ENCODE peak calls at places on chromosomes 6 and 20, in six cellular contexts. One of them, this sample, is unnamed.

GRCh38 chr6:56992703-56993102 is 37.8 kb downstream of the BEND6 start:
- DNase-seq in ELR: no peak
- DNase-seq in Kasumi-1: no peak
- DNase-seq in endothelial cell of umbilical vein: no peak
- DNase-seq in hepatocyte: no peak
- DNase-seq in amniotic stem cell: no peak
- DNase-seq in this sample: no peak

GRCh38 chr6:32641122-32641521 is 3.9 kb downstream of the HLA-DQA1 start:
- DNase-seq in hepatocyte: no peak
- DNase-seq in Kasumi-1: no peak
- DNase-seq in amniotic stem cell: no peak
- DNase-seq in ELR: no peak
- DNase-seq in endothelial cell of umbilical vein: no peak
- DNase-seq in this sample: no peak

GRCh38 chr20:23290761-23291574 is 59.6 kb upstream of the NXT1 start:
- DNase-seq in Kasumi-1: no peak
- DNase-seq in amniotic stem cell: no peak
- DNase-seq in endothelial cell of umbilical vein: no peak
- DNase-seq in hepatocyte: no peak
- DNase-seq in ELR: no peak
- DNase-seq in this sample: no peak

GRCh38 chr20:17557675-17558006 is 12.2 kb upstream of the DSTN start:
- DNase-seq in hepatocyte: peak
- DNase-seq in ELR: peak
- DNase-seq in amniotic stem cell: peak
- DNase-seq in Kasumi-1: no peak
- DNase-seq in endothelial cell of umbilical vein: peak
- DNase-seq in this sample: peak

GRCh38 chr6:41970436-41970846 is 28.8 kb upstream of the CCND3 start:
- DNase-seq in Kasumi-1: peak
- DNase-seq in amniotic stem cell: no peak
- DNase-seq in ELR: peak
- DNase-seq in endothelial cell of umbilical vein: peak
- DNase-seq in hepatocyte: no peak
- DNase-seq in this sample: peak

GRCh38 chr6:15907914-15908518 is 220.9 kb upstream of the MYLIP start:
- DNase-seq in endothelial cell of umbilical vein: no peak
- DNase-seq in amniotic stem cell: no peak
- DNase-seq in Kasumi-1: no peak
- DNase-seq in ELR: no peak
- DNase-seq in hepatocyte: peak
- DNase-seq in this sample: no peak

GRCh38 chr20:58755751-58756524 is 63.3 kb downstream of the NPEPL1 start:
- DNase-seq in amniotic stem cell: no peak
- DNase-seq in Kasumi-1: no peak
- DNase-seq in ELR: no peak
- DNase-seq in hepatocyte: no peak
- DNase-seq in endothelial cell of umbilical vein: no peak
- DNase-seq in this sample: no peak

GRCh38 chr6:39520411-39520810 is 197.9 kb upstream of the KCNK16 start:
- DNase-seq in Kasumi-1: no peak
- DNase-seq in hepatocyte: no peak
- DNase-seq in endothelial cell of umbilical vein: no peak
- DNase-seq in ELR: no peak
- DNase-seq in amniotic stem cell: no peak
- DNase-seq in this sample: no peak

GRCh38 chr6:11732036-11732545 is 46.5 kb downstream of the ADTRP start:
- DNase-seq in endothelial cell of umbilical vein: no peak
- DNase-seq in hepatocyte: no peak
- DNase-seq in Kasumi-1: peak
- DNase-seq in amniotic stem cell: no peak
- DNase-seq in ELR: no peak
- DNase-seq in this sample: peak

GRCh38 chr20:5796369-5797040 is 46.3 kb downstream of the SHLD1 start:
- DNase-seq in amniotic stem cell: no peak
- DNase-seq in Kasumi-1: no peak
- DNase-seq in ELR: no peak
- DNase-seq in endothelial cell of umbilical vein: no peak
- DNase-seq in hepatocyte: no peak
- DNase-seq in this sample: no peak

GRCh38 chr20:17480696-17481095 is 50.5 kb downstream of the BFSP1 start:
- DNase-seq in Kasumi-1: no peak
- DNase-seq in ELR: no peak
- DNase-seq in hepatocyte: no peak
- DNase-seq in endothelial cell of umbilical vein: no peak
- DNase-seq in amniotic stem cell: no peak
- DNase-seq in this sample: no peak

GRCh38 chr6:4487538-4487937 is 288.7 kb upstream of the CDYL start:
- DNase-seq in endothelial cell of umbilical vein: no peak
- DNase-seq in hepatocyte: peak
- DNase-seq in amniotic stem cell: no peak
- DNase-seq in ELR: peak
- DNase-seq in Kasumi-1: no peak
- DNase-seq in this sample: no peak

GRCh38 chr6:72363844-72364740 is 257.8 kb upstream of the KCNQ5 start:
- DNase-seq in ELR: peak
- DNase-seq in amniotic stem cell: peak
- DNase-seq in hepatocyte: peak
- DNase-seq in Kasumi-1: no peak
- DNase-seq in endothelial cell of umbilical vein: peak
- DNase-seq in this sample: no peak

GRCh38 chr20:50101281-50101680 is 11.7 kb downstream of the UBE2V1 start:
- DNase-seq in Kasumi-1: no peak
- DNase-seq in amniotic stem cell: no peak
- DNase-seq in hepatocyte: no peak
- DNase-seq in ELR: no peak
- DNase-seq in endothelial cell of umbilical vein: no peak
- DNase-seq in this sample: no peak

GRCh38 chr6:155185544-155185943 is 78.3 kb upstream of the CLDN20 start:
- DNase-seq in amniotic stem cell: no peak
- DNase-seq in hepatocyte: peak
- DNase-seq in Kasumi-1: no peak
- DNase-seq in endothelial cell of umbilical vein: peak
- DNase-seq in ELR: peak
- DNase-seq in this sample: no peak

GRCh38 chr6:31541059-31541657 is 645 bp downstream of the DDX39B start:
- DNase-seq in hepatocyte: peak
- DNase-seq in amniotic stem cell: no peak
- DNase-seq in ELR: peak
- DNase-seq in endothelial cell of umbilical vein: no peak
- DNase-seq in Kasumi-1: peak
- DNase-seq in this sample: no peak

GRCh38 chr6:49328051-49328450 is 135.0 kb downstream of the MMUT start:
- DNase-seq in ELR: no peak
- DNase-seq in Kasumi-1: no peak
- DNase-seq in endothelial cell of umbilical vein: peak
- DNase-seq in hepatocyte: no peak
- DNase-seq in amniotic stem cell: no peak
- DNase-seq in this sample: no peak

GRCh38 chr6:42935322-42935721 is 6.0 kb downstream of the CNPY3 start:
- DNase-seq in hepatocyte: no peak
- DNase-seq in endothelial cell of umbilical vein: no peak
- DNase-seq in ELR: no peak
- DNase-seq in amniotic stem cell: no peak
- DNase-seq in Kasumi-1: peak
- DNase-seq in this sample: no peak

GRCh38 chr6:150069707-150070106 is 786 bp upstream of the ULBP3 start:
- DNase-seq in Kasumi-1: no peak
- DNase-seq in endothelial cell of umbilical vein: no peak
- DNase-seq in ELR: no peak
- DNase-seq in amniotic stem cell: no peak
- DNase-seq in hepatocyte: peak
- DNase-seq in this sample: no peak

GRCh38 chr6:141451508-141452353 is 681.0 kb upstream of the GJE1 start:
- DNase-seq in amniotic stem cell: no peak
- DNase-seq in Kasumi-1: no peak
- DNase-seq in hepatocyte: no peak
- DNase-seq in endothelial cell of umbilical vein: peak
- DNase-seq in ELR: peak
- DNase-seq in this sample: no peak

GRCh38 chr6:144232434-144233223 is 52.5 kb upstream of the UTRN start:
- DNase-seq in endothelial cell of umbilical vein: no peak
- DNase-seq in hepatocyte: no peak
- DNase-seq in amniotic stem cell: no peak
- DNase-seq in ELR: no peak
- DNase-seq in Kasumi-1: no peak
- DNase-seq in this sample: no peak

GRCh38 chr6:7088076-7088742 is 19.6 kb upstream of the RREB1 start:
- DNase-seq in ELR: no peak
- DNase-seq in Kasumi-1: no peak
- DNase-seq in hepatocyte: no peak
- DNase-seq in amniotic stem cell: no peak
- DNase-seq in endothelial cell of umbilical vein: no peak
- DNase-seq in this sample: no peak

GRCh38 chr20:61443541-61444126 is 191.6 kb downstream of the CDH4 start:
- DNase-seq in amniotic stem cell: no peak
- DNase-seq in Kasumi-1: no peak
- DNase-seq in ELR: no peak
- DNase-seq in endothelial cell of umbilical vein: no peak
- DNase-seq in hepatocyte: no peak
- DNase-seq in this sample: no peak

GRCh38 chr6:157125531-157125930 is 197.8 kb downstream of the TMEM242 start:
- DNase-seq in hepatocyte: no peak
- DNase-seq in endothelial cell of umbilical vein: no peak
- DNase-seq in ELR: no peak
- DNase-seq in amniotic stem cell: no peak
- DNase-seq in Kasumi-1: no peak
- DNase-seq in this sample: no peak

GRCh38 chr6:109260126-109260525 is 122.1 kb downstream of the CD164 start:
- DNase-seq in hepatocyte: no peak
- DNase-seq in ELR: peak
- DNase-seq in amniotic stem cell: no peak
- DNase-seq in Kasumi-1: no peak
- DNase-seq in endothelial cell of umbilical vein: no peak
- DNase-seq in this sample: no peak

GRCh38 chr6:50277774-50278173 is 228.0 kb upstream of the DEFB112 start:
- DNase-seq in endothelial cell of umbilical vein: no peak
- DNase-seq in hepatocyte: no peak
- DNase-seq in Kasumi-1: no peak
- DNase-seq in ELR: no peak
- DNase-seq in amniotic stem cell: no peak
- DNase-seq in this sample: no peak

This sample was measured in dermis microvascular lymphatic vessel endothelial cell.